ENCODE peak calls at places on chromosomes 13 and 19, in six cellular contexts. J is A549, S is endothelial cell of umbilical vein, R is K562, X is GM12878, W is HepG2. V is an unnamed sample.

GRCh38 chr13:34276764-34277163 is 458.8 kb downstream of the RFC3 start:
- DNase-seq in J (no peak), S (no peak), R (no peak), X (no peak), W (peak; percentile 6), V (no peak)

GRCh38 chr13:30376426-30377311 is 45.6 kb upstream of the UBE2L5 start:
- DNase-seq in J (no peak), S (no peak), R (no peak), X (peak; percentile 49), W (no peak), V (peak; percentile 86)

GRCh38 chr19:4086336-4086953 is 19.7 kb upstream of the ZBTB7A start:
- DNase-seq in J (peak; percentile 35), S (no peak), R (no peak), X (no peak), W (no peak), V (no peak)

GRCh38 chr19:9956956-9957355 is 20.6 kb upstream of the OLFM2 start:
- DNase-seq in J (no peak), S (no peak), R (no peak), X (no peak), W (no peak), V (no peak)

GRCh38 chr19:918481-919156 is 1.5 kb downstream of the KISS1R start:
- DNase-seq in J (no peak), S (no peak), R (no peak), X (no peak), W (no peak), V (no peak)

GRCh38 chr13:113546571-113547247 is 37.8 kb upstream of the TFDP1 start:
- DNase-seq in J (no peak), S (peak; percentile 73), R (no peak), X (no peak), W (no peak), V (no peak)

GRCh38 chr13:95627590-95627989 is 16.9 kb downstream of the DZIP1 start:
- DNase-seq in J (no peak), S (no peak), R (no peak), X (no peak), W (no peak), V (no peak)

GRCh38 chr13:98798849-98799645 is 46.6 kb upstream of the SLC15A1 start:
- DNase-seq in J (no peak), S (no peak), R (no peak), X (no peak), W (peak; percentile 8), V (no peak)

GRCh38 chr13:40586886-40587285 is 79.6 kb downstream of the FOXO1 start:
- DNase-seq in J (no peak), S (peak; percentile 45), R (no peak), X (no peak), W (no peak), V (no peak)

GRCh38 chr13:73292127-73292526 is 233.3 kb downstream of the KLF5 start:
- DNase-seq in J (no peak), S (no peak), R (no peak), X (no peak), W (no peak), V (no peak)

GRCh38 chr19:55160128-55160985 is 2.8 kb upstream of the TNNI3 start:
- DNase-seq in J (peak; percentile 95), S (peak; percentile 85), R (peak; percentile 93), X (peak; percentile 32), W (peak; percentile 81), V (peak; percentile 80)

GRCh38 chr13:40159736-40160135 is 504.3 kb downstream of the COG6 start:
- DNase-seq in J (no peak), S (no peak), R (no peak), X (no peak), W (no peak), V (no peak)

GRCh38 chr13:96417956-96418355 is 328.0 kb downstream of the HS6ST3 start:
- DNase-seq in J (no peak), S (no peak), R (no peak), X (no peak), W (no peak), V (no peak)

GRCh38 chr13:113883314-113883811 is 19.5 kb upstream of the GAS6 start:
- DNase-seq in J (no peak), S (no peak), R (no peak), X (no peak), W (no peak), V (no peak)

GRCh38 chr13:80399340-80400163 is 58.6 kb upstream of the SPRY2 start:
- DNase-seq in J (no peak), S (no peak), R (no peak), X (peak; percentile 17), W (no peak), V (peak; percentile 73)

GRCh38 chr13:53124568-53125094 is 96.0 kb downstream of the OLFM4 start:
- DNase-seq in J (no peak), S (no peak), R (no peak), X (no peak), W (no peak), V (no peak)

GRCh38 chr19:4987692-4988370 is 18.9 kb downstream of the KDM4B start:
- DNase-seq in J (no peak), S (no peak), R (no peak), X (no peak), W (no peak), V (no peak)

GRCh38 chr13:48600374-48601364 is 53.1 kb upstream of the CYSLTR2 start:
- DNase-seq in J (no peak), S (peak; percentile 98), R (no peak), X (no peak), W (peak; percentile 32), V (no peak)

GRCh38 chr19:38545596-38545995 is 72.2 kb downstream of the MAP4K1 start:
- DNase-seq in J (no peak), S (no peak), R (no peak), X (no peak), W (no peak), V (no peak)

GRCh38 chr13:112248909-112249592 is 127.1 kb upstream of the SPACA7 start:
- DNase-seq in J (no peak), S (no peak), R (no peak), X (no peak), W (no peak), V (no peak)

GRCh38 chr13:112251930-112252585 is 124.1 kb upstream of the SPACA7 start:
- DNase-seq in J (no peak), S (no peak), R (no peak), X (no peak), W (no peak), V (no peak)

GRCh38 chr13:112248406-112248760 is 127.8 kb upstream of the SPACA7 start:
- DNase-seq in J (no peak), S (no peak), R (no peak), X (no peak), W (no peak), V (no peak)

GRCh38 chr13:112250788-112251445 is 125.2 kb upstream of the SPACA7 start:
- DNase-seq in J (no peak), S (no peak), R (no peak), X (no peak), W (no peak), V (no peak)

GRCh38 chr13:112249644-112250610 is 126.2 kb upstream of the SPACA7 start:
- DNase-seq in J (no peak), S (no peak), R (no peak), X (no peak), W (no peak), V (no peak)
- TF ChIP-seq POLR2A in J (no peak), S (no peak), R (no peak), X (no peak), W (no peak), V (no peak)

DNA sequence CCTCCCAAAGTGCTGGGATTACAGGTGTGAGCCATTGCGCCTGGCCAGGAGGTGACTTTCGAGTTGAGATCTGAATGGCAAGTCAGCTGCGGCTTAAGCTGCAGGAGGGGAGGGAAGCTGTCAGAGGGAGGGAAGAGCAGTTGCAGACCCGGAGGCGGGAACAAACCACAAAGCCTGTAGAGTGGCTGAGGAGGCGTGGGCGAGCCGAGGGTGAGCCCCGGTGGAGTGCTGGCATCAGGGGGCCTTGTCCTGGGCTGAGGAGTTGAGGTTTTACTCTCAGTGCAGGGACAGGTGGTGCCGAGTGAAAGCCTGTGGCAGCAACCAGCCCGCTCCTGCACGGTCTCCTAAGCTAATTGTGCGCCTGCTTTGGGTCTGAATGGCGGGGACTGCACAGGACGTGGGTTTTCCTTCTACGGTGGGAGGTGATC is 24.2 kb downstream of the PPP1R37 start:
- DNase-seq in J (no peak), S (no peak), R (peak; percentile 61), X (peak; percentile 73), W (no peak), V (peak; percentile 90)
- TF ChIP-seq MYC in J (no peak), S (no peak), R (no peak), X (no peak), W (no peak), V (peak; percentile 53)

DNA sequence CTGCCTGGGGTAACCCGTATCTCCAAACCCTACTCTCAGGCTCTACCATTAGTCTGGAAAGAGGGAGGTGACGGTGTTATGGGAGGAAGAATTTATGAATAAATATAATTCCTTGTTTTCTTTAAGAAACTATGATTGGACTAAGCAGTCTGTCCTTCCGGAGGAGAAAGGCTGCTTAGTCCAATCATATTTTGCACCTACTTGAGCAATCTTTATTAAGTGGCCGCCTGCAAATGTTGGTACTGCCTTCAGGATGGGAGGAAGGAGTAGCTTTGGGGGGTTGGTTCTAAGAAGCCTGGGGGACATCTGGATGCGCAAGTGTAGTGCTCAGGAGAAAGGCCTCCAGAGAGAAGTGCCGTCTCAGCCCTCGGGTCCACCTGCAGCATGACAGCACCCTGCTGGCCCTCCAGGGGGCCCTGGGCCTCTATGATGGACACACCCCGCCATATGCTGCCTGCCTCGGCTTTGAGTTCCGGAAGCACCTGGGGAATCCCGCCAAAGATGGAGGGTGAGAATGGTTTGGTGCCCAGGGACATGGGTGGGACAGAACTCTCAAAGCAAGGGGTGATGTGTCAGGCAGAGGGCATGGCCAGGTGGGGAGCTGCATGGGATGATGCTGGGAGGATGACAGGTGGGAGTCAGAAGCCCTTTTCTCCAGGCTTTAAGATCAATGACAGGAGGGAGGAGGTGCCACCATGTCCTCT is 4.0 kb downstream of the ACP4 start:
- DNase-seq in J (peak; percentile 66), S (no peak), R (peak; percentile 84), X (no peak), W (no peak), V (peak; percentile 72)
- TF ChIP-seq POLR2A in J (peak; percentile 42), S (no peak), R (no peak), X (no peak), W (peak; percentile 27), V (no peak)

GRCh38 chr13:35957996-35958395 is 173.2 kb downstream of the DCLK1 start:
- DNase-seq in J (no peak), S (no peak), R (no peak), X (no peak), W (no peak), V (no peak)

GRCh38 chr13:35956074-35956473 is 175.1 kb downstream of the DCLK1 start:
- DNase-seq in J (no peak), S (no peak), R (no peak), X (no peak), W (no peak), V (no peak)

GRCh38 chr13:35957174-35957867 is 173.9 kb downstream of the DCLK1 start:
- DNase-seq in J (no peak), S (no peak), R (no peak), X (no peak), W (no peak), V (no peak)

GRCh38 chr13:35953537-35954206 is 177.5 kb downstream of the DCLK1 start:
- DNase-seq in J (peak; percentile 48), S (peak; percentile 79), R (peak; percentile 14), X (no peak), W (peak; percentile 12), V (peak; percentile 53)

DNA sequence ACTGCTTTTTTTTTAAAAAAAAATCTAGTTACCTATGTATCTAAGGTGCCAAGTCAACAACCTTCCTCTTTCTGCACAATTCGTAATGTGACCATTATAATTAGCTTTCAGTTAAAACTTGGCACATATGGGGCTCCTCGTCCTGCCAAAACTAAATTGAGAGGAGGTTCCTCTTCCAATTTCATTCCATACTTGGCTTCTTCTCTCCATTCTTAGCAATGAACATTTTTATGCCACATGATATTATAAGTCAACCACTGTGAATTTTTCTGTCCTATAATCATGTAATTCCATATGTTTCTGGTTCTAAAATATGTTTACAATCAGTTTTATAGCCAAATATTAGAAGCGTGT is 177.0 kb downstream of the DCLK1 start:
- DNase-seq in J (no peak), S (no peak), R (no peak), X (no peak), W (no peak), V (no peak)
- TF ChIP-seq MYC in J (no peak), S (no peak), R (no peak), X (no peak), W (no peak), V (no peak)

V was measured in NB4.